ENCODE peak calls at places on chromosomes 6 and 20, in six cellular contexts. W is right cardiac atrium, M is tibial artery, F is ovary, N is fibroblast of lung, C is lung. T is an unnamed sample.

GRCh38 chr6:53335224-53335994 is 13.3 kb downstream of the ELOVL5 start:
- DNase-seq in W (peak; percentile 55), M (no peak), F (no peak), N (no peak), C (peak; percentile 32), T (no peak)

GRCh38 chr6:5636210-5637030 is 370.3 kb downstream of the NRN1 start:
- DNase-seq in W (no peak), M (no peak), F (no peak), N (no peak), C (no peak), T (no peak)

GRCh38 chr20:51609251-51609650 is 66.7 kb upstream of the NFATC2 start:
- DNase-seq in W (no peak), M (no peak), F (no peak), N (no peak), C (no peak), T (no peak)

GRCh38 chr20:39775110-39775509 is 813.0 kb downstream of the DHX35 start:
- DNase-seq in W (peak; percentile 95), M (peak; percentile 75), F (peak; percentile 16), N (peak; percentile 92), C (peak; percentile 64), T (peak; percentile 30)

GRCh38 chr6:147651249-147652063 is 143.0 kb downstream of the SAMD5 start:
- DNase-seq in W (peak; percentile 48), M (no peak), F (no peak), N (peak; percentile 70), C (no peak), T (no peak)

GRCh38 chr6:37018152-37019064 is 13.0 kb downstream of the FGD2 start:
- DNase-seq in W (peak; percentile 96), M (peak; percentile 93), F (peak; percentile 91), N (peak; percentile 76), C (peak; percentile 92), T (peak; percentile 73)

GRCh38 chr6:42988486-42989020 is 4.2 kb downstream of the PPP2R5D start:
- DNase-seq in W (peak; percentile 74), M (no peak), F (no peak), N (peak; percentile 28), C (no peak), T (no peak)

GRCh38 chr6:170011233-170012142 is 260.1 kb downstream of the ERMARD start:
- DNase-seq in W (peak; percentile 91), M (no peak), F (peak; percentile 50), N (no peak), C (no peak), T (no peak)

GRCh38 chr20:45346291-45346718 is 1.9 kb downstream of the SDC4 start:
- DNase-seq in W (no peak), M (peak; percentile 47), F (no peak), N (no peak), C (no peak), T (no peak)

GRCh38 chr6:53718597-53719460 is 53.3 kb upstream of the KLHL31 start:
- DNase-seq in W (no peak), M (no peak), F (no peak), N (peak; percentile 63), C (peak; percentile 52), T (no peak)

GRCh38 chr20:59749293-59749680 is 144.9 kb downstream of the PHACTR3 start:
- DNase-seq in W (peak; percentile 71), M (no peak), F (no peak), N (peak; percentile 58), C (no peak), T (no peak)

GRCh38 chr20:40763646-40764295 is 74.7 kb upstream of the MAFB start:
- DNase-seq in W (peak; percentile 70), M (peak; percentile 93), F (no peak), N (peak; percentile 16), C (no peak), T (peak; percentile 46)

GRCh38 chr6:46190889-46191288 is 20.1 kb upstream of the ENPP5 start:
- DNase-seq in W (peak; percentile 51), M (peak; percentile 84), F (no peak), N (no peak), C (no peak), T (no peak)

GRCh38 chr6:128463942-128464341 is 56.5 kb downstream of the PTPRK start:
- DNase-seq in W (peak; percentile 31), M (no peak), F (no peak), N (peak; percentile 66), C (no peak), T (no peak)

GRCh38 chr20:51426879-51427624 is 115.5 kb downstream of the NFATC2 start:
- DNase-seq in W (no peak), M (no peak), F (no peak), N (no peak), C (no peak), T (no peak)

GRCh38 chr6:144439016-144439415 is 153.9 kb downstream of the UTRN start:
- DNase-seq in W (no peak), M (no peak), F (no peak), N (peak; percentile 78), C (no peak), T (no peak)

GRCh38 chr6:24997905-24998304 is 62.1 kb upstream of the RIPOR2 start:
- DNase-seq in W (no peak), M (no peak), F (no peak), N (no peak), C (no peak), T (no peak)

GRCh38 chr6:156686429-156686939 is 90.7 kb upstream of the ARID1B start:
- DNase-seq in W (no peak), M (no peak), F (no peak), N (peak; percentile 60), C (no peak), T (no peak)

GRCh38 chr6:77880501-77880900 is 227.7 kb downstream of the MEI4 start:
- DNase-seq in W (no peak), M (no peak), F (no peak), N (peak; percentile 70), C (no peak), T (no peak)

GRCh38 chr6:149484733-149485700 is at the start of gene ZC3H12D:
- DNase-seq in W (peak; percentile 90), M (peak; percentile 73), F (no peak), N (peak; percentile 44), C (no peak), T (no peak)

GRCh38 chr6:149480502-149481280 is 4.1 kb downstream of the ZC3H12D start:
- DNase-seq in W (no peak), M (no peak), F (no peak), N (no peak), C (no peak), T (no peak)

GRCh38 chr6:149482542-149483261 is 2.1 kb downstream of the ZC3H12D start:
- DNase-seq in W (no peak), M (no peak), F (no peak), N (no peak), C (no peak), T (no peak)

GRCh38 chr6:149483849-149484635 is 772 bp downstream of the ZC3H12D start:
- DNase-seq in W (no peak), M (no peak), F (no peak), N (no peak), C (no peak), T (no peak)

GRCh38 chr6:149483302-149483701 is 1.5 kb downstream of the ZC3H12D start:
- DNase-seq in W (no peak), M (no peak), F (no peak), N (no peak), C (no peak), T (no peak)
- H3K4me3 ChIP-seq in W (no peak overlapping the region), M (no peak overlapping the region), F (no peak overlapping the region), N (no peak overlapping the region), C (no peak overlapping the region), T (peak overlapping the region; percentile 25)

GRCh38 chr6:150233797-150234399 is 91.1 kb downstream of the PPP1R14C start:
- DNase-seq in W (no peak), M (no peak), F (no peak), N (no peak), C (no peak), T (no peak)

GRCh38 chr6:150231456-150231855 is 88.6 kb downstream of the PPP1R14C start:
- DNase-seq in W (no peak), M (no peak), F (no peak), N (peak; percentile 84), C (no peak), T (no peak)

GRCh38 chr6:150229775-150230561 is 87.1 kb downstream of the PPP1R14C start:
- DNase-seq in W (no peak), M (no peak), F (no peak), N (peak; percentile 76), C (no peak), T (no peak)

GRCh38 chr6:150228067-150228733 is 85.4 kb downstream of the PPP1R14C start:
- DNase-seq in W (no peak), M (no peak), F (no peak), N (peak; percentile 41), C (no peak), T (no peak)

GRCh38 chr6:150230877-150231428 is 88.1 kb downstream of the PPP1R14C start:
- DNase-seq in W (no peak), M (no peak), F (no peak), N (no peak), C (no peak), T (no peak)
- H3K4me1 ChIP-seq in W (peaks cover 2% of the 10 kb centered on the region), M (no peaks in the 10 kb centered on the region), F (no peaks in the 10 kb centered on the region), N (no peaks in the 10 kb centered on the region), C (peaks cover 22% of the 10 kb centered on the region), T (no peaks in the 10 kb centered on the region)

GRCh38 chr6:137873273-137873762 is 6.3 kb downstream of the TNFAIP3 start:
- DNase-seq in W (peak; percentile 88), M (peak; percentile 84), F (no peak), N (peak; percentile 86), C (peak; percentile 85), T (peak; percentile 63)
- H3K4me3 ChIP-seq in W (peak overlapping the region; percentile 9), M (peak overlapping the region; percentile 11), F (peak overlapping the region; percentile 7), N (peak overlapping the region; percentile 38), C (no peak overlapping the region), T (peak overlapping the region; percentile 55)

GRCh38 chr20:25044261-25044560 is 13.7 kb downstream of the ACSS1 start:
- DNase-seq in W (no peak), M (no peak), F (no peak), N (no peak), C (no peak), T (no peak)

GRCh38 chr20:25044660-25045342 is 13.1 kb downstream of the ACSS1 start:
- DNase-seq in W (peak; percentile 80), M (peak; percentile 86), F (no peak), N (no peak), C (no peak), T (no peak)

GRCh38 chr20:25042531-25043498 is 15.1 kb downstream of the ACSS1 start:
- DNase-seq in W (peak; percentile 86), M (no peak), F (no peak), N (no peak), C (peak; percentile 72), T (no peak)

GRCh38 chr20:25045343-25045712 is 12.6 kb downstream of the ACSS1 start:
- DNase-seq in W (peak; percentile 46), M (peak; percentile 60), F (no peak), N (no peak), C (no peak), T (no peak)

DNA sequence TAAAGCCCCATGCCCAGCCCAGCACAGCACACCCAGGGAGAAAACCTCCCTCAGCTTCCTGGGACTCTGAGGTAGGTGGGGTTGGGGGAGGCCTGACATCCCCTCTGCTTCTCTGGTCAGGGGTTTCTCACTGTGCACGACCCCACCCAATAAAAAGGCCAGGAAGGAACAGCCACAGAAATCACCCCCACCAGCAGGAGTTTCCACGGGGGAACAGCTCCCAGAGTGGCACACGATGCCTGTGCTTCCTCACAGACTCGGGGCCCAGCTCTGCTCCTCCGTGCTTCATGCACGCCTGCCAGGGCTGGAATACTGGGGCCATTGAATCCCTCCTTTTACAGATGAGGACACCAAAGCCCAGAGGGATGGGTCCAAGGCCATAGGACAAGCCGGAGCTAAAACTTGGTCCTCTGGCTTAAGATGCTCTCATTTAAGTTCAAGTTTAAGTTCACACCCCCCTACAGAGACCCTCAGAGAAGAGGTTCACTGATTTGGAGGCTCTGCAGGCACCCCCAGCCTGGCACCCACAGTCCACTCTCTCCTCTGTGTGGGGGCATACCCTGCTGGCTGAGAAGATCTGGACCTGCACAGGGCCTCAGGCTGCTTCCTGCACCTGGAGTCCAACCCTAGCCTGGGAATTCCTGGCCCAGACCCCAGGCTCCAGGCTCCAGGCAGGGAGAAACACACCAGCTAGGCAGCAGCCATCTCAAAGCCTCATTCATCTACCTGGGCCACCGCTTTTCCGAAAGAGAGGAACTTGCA is 14.3 kb downstream of the ACSS1 start:
- DNase-seq in W (peak; percentile 37), M (peak; percentile 48), F (no peak), N (no peak), C (no peak), T (no peak)
- H3K4me1 ChIP-seq in W (peaks cover 49% of the 10 kb centered on the region), M (peaks cover 98% of the 10 kb centered on the region), F (peaks cover 20% of the 10 kb centered on the region), N (peaks cover 10% of the 10 kb centered on the region), C (peaks cover 40% of the 10 kb centered on the region), T (peaks cover 61% of the 10 kb centered on the region)